ENCODE peak calls at places on chromosomes 11 and 22, in ten cellular contexts. A, K, T, O, L, M, I, S, R and D are unnamed samples.

GRCh38 chr11:40215605-40216004 is 1243.8 kb downstream of the LRRC4C start:
- DNase-seq in A (no peak), R (no peak), O (no peak), L (no peak), I (no peak), K (no peak), T (no peak), S (no peak), M (no peak), D (no peak)

GRCh38 chr11:78192911-78193341 is 4.2 kb downstream of the USP35 start:
- DNase-seq in K (peak), I (no peak), A (no peak), T (no peak), S (no peak), R (no peak), O (no peak), M (no peak), L (no peak), D (no peak)

GRCh38 chr22:43846966-43847365 is 15.3 kb downstream of the SULT4A1 start:
- DNase-seq in O (no peak), L (no peak), A (no peak), K (no peak), S (no peak), M (no peak), T (no peak), I (no peak), R (no peak), D (no peak)

GRCh38 chr22:24066872-24067271 is 55.8 kb downstream of the CABIN1 start:
- DNase-seq in M (no peak), L (no peak), A (no peak), S (peak), R (no peak), I (no peak), T (no peak), K (peak), O (no peak), D (peak)

GRCh38 chr22:33674357-33674756 is 245.9 kb downstream of the LARGE1 start:
- DNase-seq in O (no peak), T (no peak), R (no peak), K (no peak), S (no peak), M (no peak), I (no peak), A (no peak), L (no peak), D (no peak)

GRCh38 chr11:11155962-11156815 is 196.9 kb downstream of the CSNK2A3 start:
- DNase-seq in L (no peak), T (no peak), M (no peak), I (no peak), R (peak), K (no peak), O (no peak), A (peak), S (no peak), D (no peak)

GRCh38 chr11:111538407-111539114 is 2.0 kb upstream of the LAYN start:
- DNase-seq in S (no peak), R (no peak), A (no peak), K (no peak), M (no peak), L (peak), T (no peak), O (no peak), I (no peak), D (no peak)

GRCh38 chr11:66844496-66845142 is 1.4 kb downstream of the RCE1 start:
- DNase-seq in S (peak), M (no peak), I (peak), L (no peak), A (no peak), T (no peak), R (no peak), K (peak), O (no peak), D (no peak)

GRCh38 chr11:99098751-99099150 is 78.0 kb downstream of the CNTN5 start:
- DNase-seq in R (no peak), K (no peak), I (no peak), S (no peak), L (no peak), A (no peak), O (no peak), M (peak), T (no peak), D (no peak)

GRCh38 chr22:35601743-35602633 is 15.1 kb downstream of the MB start:
- DNase-seq in R (no peak), T (peak), A (peak), M (no peak), I (no peak), K (no peak), S (no peak), O (no peak), L (no peak), D (no peak)

GRCh38 chr11:101456812-101457211 is 127.0 kb downstream of the TRPC6 start:
- DNase-seq in S (no peak), R (no peak), O (no peak), I (no peak), A (no peak), M (no peak), K (no peak), L (no peak), T (no peak), D (no peak)

GRCh38 chr11:38411149-38411548 is 1813.1 kb upstream of the RAG2 start:
- DNase-seq in L (no peak), M (no peak), A (no peak), S (no peak), I (no peak), T (no peak), R (no peak), K (no peak), O (no peak), D (no peak)

GRCh38 chr11:65429724-65430405 is 7.3 kb downstream of the NEAT1 start:
- DNase-seq in I (peak), L (no peak), S (peak), T (peak), O (peak), M (no peak), R (no peak), K (peak), A (peak), D (peak)

GRCh38 chr11:65906602-65907001 is 6.4 kb upstream of the FOSL1 start:
- DNase-seq in R (no peak), I (no peak), O (no peak), T (no peak), M (no peak), A (no peak), K (no peak), S (no peak), L (no peak), D (no peak)

GRCh38 chr11:27649800-27650199 is 50.5 kb downstream of the BDNF start:
- DNase-seq in O (no peak), M (no peak), L (no peak), K (no peak), S (no peak), R (no peak), A (no peak), T (no peak), I (no peak), D (no peak)

GRCh38 chr11:115459563-115459962 is 44.7 kb downstream of the CADM1 start:
- DNase-seq in K (no peak), T (no peak), O (no peak), I (no peak), L (no peak), A (no peak), S (no peak), R (no peak), M (no peak), D (no peak)

GRCh38 chr11:57336111-57336666 is 497 bp upstream of the SSRP1 start:
- DNase-seq in R (no peak), K (no peak), S (no peak), M (no peak), T (no peak), I (no peak), A (no peak), O (no peak), L (no peak), D (no peak)

GRCh38 chr22:45524966-45525365 is 22.3 kb downstream of the FBLN1 start:
- DNase-seq in L (no peak), K (no peak), T (no peak), A (no peak), S (no peak), I (no peak), M (no peak), O (no peak), R (no peak), D (no peak)
- H3K27ac ChIP-seq in L (no peak), K (peak), T (no peak), A (no peak), S (peak), I (peak), M (no peak), O (no peak), R (no peak), D (no peak)

DNA sequence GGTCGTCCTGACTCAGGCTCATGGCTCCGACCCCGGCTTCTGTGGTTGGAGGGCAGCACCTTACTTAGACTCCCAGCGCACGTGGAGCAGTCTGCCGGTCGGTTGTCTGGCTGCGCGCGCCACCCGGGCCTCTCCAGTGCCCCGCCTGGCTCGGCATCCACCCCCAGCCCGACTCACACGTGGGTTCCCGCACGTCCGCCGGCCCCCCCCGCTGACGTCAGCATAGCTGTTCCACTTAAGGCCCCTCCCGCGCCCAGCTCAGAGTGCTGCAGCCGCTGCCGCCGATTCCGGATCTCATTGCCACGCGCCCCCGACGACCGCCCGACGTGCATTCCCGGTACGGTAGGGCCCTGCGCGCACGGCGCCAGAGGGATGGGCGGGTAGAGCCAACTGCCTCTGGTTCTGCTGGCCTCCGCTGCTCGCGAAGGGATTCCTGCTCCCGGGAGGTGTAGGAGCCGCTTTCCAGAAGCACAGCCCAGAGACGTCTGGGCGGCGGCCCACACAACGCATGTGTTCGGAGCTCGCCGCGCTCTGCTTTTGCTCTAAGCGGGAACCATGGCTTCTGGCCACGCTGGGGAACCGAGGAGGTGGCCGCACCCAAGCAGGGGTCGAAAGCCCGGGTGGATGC is at the start of gene LDHA:
- DNase-seq in T (peak), L (peak), O (peak), A (peak), I (peak), S (peak), M (peak), R (peak), K (peak), D (peak)
- TF ChIP-seq EP300 in T (peak), L (no peak), O (peak), A (no peak), I (peak), S (peak), M (no peak), R (no peak), K (peak), D (peak)

GRCh38 chr11:12160231-12160630 is 49.8 kb downstream of the MICAL2 start:
- DNase-seq in S (no peak), I (no peak), O (no peak), T (no peak), M (no peak), K (no peak), L (no peak), R (no peak), A (no peak), D (no peak)
- H3K27ac ChIP-seq in S (peak), I (peak), O (peak), T (peak), M (no peak), K (peak), L (no peak), R (no peak), A (peak), D (peak)

DNA sequence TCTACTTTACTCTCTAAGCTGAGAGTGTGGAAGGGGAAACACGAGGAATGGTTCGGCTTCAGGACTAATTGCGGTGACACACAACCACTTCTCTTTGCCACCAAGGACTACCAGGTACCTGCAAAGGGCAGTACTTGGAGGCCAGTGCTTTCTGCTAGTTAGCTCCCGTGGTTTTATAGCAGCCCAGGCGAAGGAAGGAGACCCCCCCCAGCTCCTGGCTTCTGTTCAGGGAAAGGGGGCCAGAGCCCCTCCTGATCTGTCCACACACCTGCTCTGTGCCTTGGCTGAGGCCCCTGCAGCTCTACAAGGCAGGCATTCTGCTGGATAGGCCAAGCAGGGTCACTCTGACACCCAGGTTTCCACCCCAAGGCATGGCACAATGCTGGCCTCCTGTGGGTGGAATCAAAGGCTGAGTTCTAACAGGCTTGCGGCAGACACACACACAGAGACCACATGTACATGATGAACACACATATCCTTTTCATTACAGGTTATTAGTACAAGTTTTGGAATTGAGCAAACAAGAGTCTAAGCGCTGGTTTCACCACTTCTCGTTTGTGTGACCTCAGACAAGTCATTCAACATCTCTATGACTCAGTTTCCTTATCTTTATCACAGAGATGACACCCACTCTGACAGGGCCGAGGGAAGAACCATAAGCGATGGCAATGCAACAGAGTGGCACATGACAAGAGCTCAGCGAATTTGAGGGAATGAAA is 7.5 kb downstream of the SERPIND1 start:
- DNase-seq in R (no peak), L (no peak), A (no peak), O (no peak), M (no peak), I (no peak), K (no peak), S (no peak), T (no peak), D (no peak)
- TF ChIP-seq EP300 in R (no peak), L (no peak), A (no peak), O (no peak), M (no peak), I (no peak), K (no peak), S (no peak), T (no peak), D (no peak)

GRCh38 chr11:72723508-72723907 is 28.7 kb downstream of the ARAP1 start:
- DNase-seq in I (no peak), M (no peak), S (peak), T (no peak), R (no peak), O (no peak), L (no peak), A (no peak), K (no peak), D (no peak)

GRCh38 chr11:72725731-72726042 is 26.5 kb downstream of the ARAP1 start:
- DNase-seq in R (no peak), I (no peak), M (no peak), L (no peak), A (no peak), K (no peak), O (no peak), S (no peak), T (no peak), D (no peak)

GRCh38 chr11:72724021-72724561 is 28.1 kb downstream of the ARAP1 start:
- DNase-seq in T (no peak), M (no peak), L (no peak), K (no peak), O (no peak), A (no peak), S (no peak), I (no peak), R (no peak), D (no peak)

GRCh38 chr11:72726266-72727220 is 25.7 kb downstream of the ARAP1 start:
- DNase-seq in O (no peak), K (no peak), I (no peak), L (no peak), M (no peak), T (no peak), R (no peak), S (no peak), A (no peak), D (no peak)

GRCh38 chr11:72724851-72725730 is 27.1 kb downstream of the ARAP1 start:
- DNase-seq in T (peak), O (peak), L (peak), I (no peak), R (peak), M (no peak), K (peak), S (peak), A (peak), D (peak)
- H3K27ac ChIP-seq in T (peak), O (no peak), L (no peak), I (peak), R (no peak), M (no peak), K (no peak), S (no peak), A (peak), D (no peak)

GRCh38 chr11:133382217-133382746 is 150.0 kb downstream of the OPCML start:
- DNase-seq in I (no peak), R (no peak), O (no peak), L (no peak), A (no peak), T (no peak), K (no peak), M (no peak), S (no peak), D (no peak)
- TF ChIP-seq EP300 in I (no peak), R (no peak), O (no peak), L (no peak), A (no peak), T (no peak), K (no peak), M (no peak), S (no peak), D (no peak)

DNA sequence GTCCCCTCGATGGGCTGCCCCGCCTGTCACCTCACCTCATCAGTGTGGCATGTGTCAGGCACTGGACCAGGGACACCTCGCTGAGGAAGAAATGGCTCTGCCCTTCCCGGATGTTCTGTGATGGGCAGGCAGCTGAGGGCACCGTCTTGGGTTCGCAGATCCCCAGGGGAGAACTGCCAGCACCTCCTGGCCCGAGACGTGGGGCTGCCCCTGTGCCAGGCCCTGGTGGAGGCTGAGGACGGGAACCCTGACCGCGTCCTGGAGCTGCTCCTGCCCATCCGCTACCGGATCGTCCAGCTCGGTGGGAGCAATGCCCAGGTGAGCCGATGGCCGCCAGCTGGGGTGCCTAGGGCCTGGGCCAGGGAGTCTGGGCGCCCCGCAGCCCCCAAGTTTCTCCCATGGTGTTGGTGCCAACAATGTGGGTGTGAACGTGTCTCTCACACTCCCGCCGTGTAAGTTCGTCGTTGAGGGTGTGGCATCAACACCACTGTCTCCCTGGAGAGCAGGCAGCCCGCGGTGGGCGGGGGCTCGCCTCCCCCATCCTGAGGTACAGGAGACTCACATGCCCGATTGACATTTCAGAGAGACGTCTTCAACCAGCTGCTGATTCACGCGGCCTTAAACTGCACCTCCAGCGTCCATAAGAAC is 7.3 kb upstream of the GTSE1 start:
- DNase-seq in K (no peak), I (no peak), T (no peak), R (no peak), S (no peak), L (no peak), M (no peak), O (no peak), A (no peak), D (no peak)
- H3K27ac ChIP-seq in K (no peak), I (no peak), T (no peak), R (no peak), S (no peak), L (no peak), M (peak), O (no peak), A (no peak), D (no peak)

DNA sequence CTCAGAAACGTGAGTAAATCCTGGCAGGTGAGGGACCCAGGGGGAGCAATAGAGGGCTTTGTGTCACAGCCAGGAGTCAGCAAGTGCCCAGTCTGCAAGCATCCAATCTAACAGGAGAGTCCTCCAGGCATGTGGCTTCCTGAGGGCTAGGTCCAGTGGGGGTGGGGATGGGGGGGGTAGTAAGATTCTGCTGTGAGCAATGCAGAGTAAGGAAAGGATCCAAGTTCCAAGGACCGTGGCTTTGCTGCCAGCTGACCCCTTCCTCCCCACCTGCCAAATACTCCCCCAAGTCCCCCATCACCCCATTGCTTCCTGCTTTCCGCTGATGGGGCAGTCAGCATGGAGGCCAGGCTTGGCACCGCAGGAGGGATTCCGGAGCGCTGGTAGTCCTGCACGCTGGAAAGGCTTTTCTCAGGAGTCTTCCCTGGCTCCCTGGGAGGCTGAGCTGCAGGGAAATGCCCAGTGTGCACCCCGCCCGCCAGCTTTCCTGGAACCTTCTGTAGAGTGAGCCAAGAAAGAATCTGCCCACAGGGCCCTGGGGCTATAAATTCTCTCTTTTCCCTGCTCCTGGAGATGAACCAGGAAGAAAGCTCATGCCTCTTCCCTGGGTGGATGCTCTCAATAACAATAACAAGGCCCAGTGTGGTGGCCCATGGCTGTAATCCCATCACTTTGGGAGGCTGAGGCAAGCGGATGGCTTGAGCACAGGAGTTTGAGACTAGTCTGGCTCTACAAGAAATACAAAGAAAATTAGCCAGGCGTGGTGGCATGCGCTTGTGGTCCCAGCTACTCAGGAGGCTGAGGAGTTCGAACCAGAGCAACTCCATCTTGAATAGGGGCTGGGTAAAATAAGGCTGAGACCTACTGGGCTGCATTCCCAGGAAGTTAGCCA is 46.1 kb upstream of the FTH1 start:
- DNase-seq in K (no peak), R (no peak), O (no peak), T (no peak), M (no peak), A (peak), L (no peak), S (no peak), I (peak), D (peak)
- TF ChIP-seq EP300 in K (no peak), R (no peak), O (no peak), T (no peak), M (no peak), A (no peak), L (no peak), S (no peak), I (no peak), D (no peak)